ENCODE peak calls at places on chromosomes 1 and 21, in five cellular contexts. M is lung, H is WTC11, L is LHCN-M2, E is lower leg skin. A is an unnamed sample.

GRCh38 chr1:209010831-209011230 is 572.7 kb upstream of the CAMK1G start:
- DNase-seq in M (no peak), H (no peak), L (no peak), E (no peak), A (no peak)

GRCh38 chr1:74681449-74681848 is 7.9 kb upstream of the ERICH3 start:
- DNase-seq in E (no peak), M (no peak), L (no peak), H (no peak), A (no peak)

GRCh38 chr21:46183910-46184624 is at the start of gene SPATC1L:
- DNase-seq in M (peak; percentile 76), E (no peak), L (peak; percentile 67), H (peak; percentile 69), A (peak; percentile 76)

GRCh38 chr1:243393093-243393492 is 137.3 kb downstream of the SDCCAG8 start:
- DNase-seq in E (no peak), H (no peak), M (no peak), L (peak; percentile 3), A (no peak)

GRCh38 chr1:103616362-103616761 is 865 bp upstream of the AMY2A start:
- DNase-seq in E (no peak), M (no peak), L (no peak), H (no peak), A (no peak)

GRCh38 chr1:70990460-70991253 is 57.0 kb downstream of the PTGER3 start:
- DNase-seq in M (no peak), E (no peak), H (no peak), L (no peak), A (no peak)

GRCh38 chr1:157770442-157771043 is 6.4 kb downstream of the FCRL2 start:
- DNase-seq in H (peak; percentile 53), M (no peak), E (no peak), L (no peak), A (no peak)

GRCh38 chr1:205250699-205251098 is 23.0 kb downstream of the TMCC2 start:
- DNase-seq in H (no peak), L (no peak), M (no peak), E (no peak), A (no peak)

GRCh38 chr1:223831755-223832636 is 13.8 kb downstream of the TP53BP2 start:
- DNase-seq in M (no peak), H (no peak), L (peak; percentile 66), E (no peak), A (no peak)

GRCh38 chr21:17901458-17902092 is 82.4 kb upstream of the C21orf91 start:
- DNase-seq in L (no peak), M (no peak), H (no peak), E (no peak), A (no peak)

GRCh38 chr1:57857809-57858208 is 433.9 kb upstream of the DAB1 start:
- DNase-seq in M (no peak), H (no peak), E (no peak), L (no peak), A (no peak)

GRCh38 chr1:94418664-94419655 is 771 bp downstream of the ABCD3 start:
- DNase-seq in H (peak; percentile 17), M (peak; percentile 70), L (peak; percentile 37), E (peak; percentile 62), A (peak; percentile 58)

GRCh38 chr1:10646347-10646861 is 150.0 kb downstream of the CASZ1 start:
- DNase-seq in H (no peak), E (peak; percentile 48), M (no peak), L (peak; percentile 50), A (no peak)

GRCh38 chr1:202811296-202812175 is 782 bp downstream of the PCAT6 start:
- DNase-seq in E (no peak), M (no peak), H (peak; percentile 40), L (no peak), A (no peak)

GRCh38 chr1:230855886-230856285 is 12.4 kb downstream of the C1orf198 start:
- DNase-seq in H (no peak), M (no peak), L (no peak), E (no peak), A (no peak)

GRCh38 chr1:35559317-35559944 is 1.8 kb downstream of the NCDN start:
- DNase-seq in H (no peak), L (no peak), E (no peak), M (no peak), A (no peak)

GRCh38 chr1:185483647-185484450 is 166.8 kb upstream of the IVNS1ABP start:
- DNase-seq in E (peak; percentile 74), M (no peak), L (peak; percentile 99), H (no peak), A (no peak)

GRCh38 chr1:174445817-174446216 is 1.9 kb upstream of the GPR52 start:
- DNase-seq in H (peak; percentile 29), M (no peak), E (no peak), L (no peak), A (no peak)

GRCh38 chr1:245434285-245434684 is 279.5 kb downstream of the KIF26B start:
- DNase-seq in L (no peak), M (no peak), E (no peak), H (no peak), A (no peak)

GRCh38 chr1:206679738-206680211 is 4.9 kb upstream of the MAPKAPK2 start:
- DNase-seq in M (no peak), H (no peak), E (no peak), L (no peak), A (no peak)

GRCh38 chr21:28714795-28715464 is 277.7 kb downstream of the LTN1 start:
- DNase-seq in M (no peak), L (peak; percentile 91), E (no peak), H (no peak), A (no peak)

GRCh38 chr1:235199441-235199840 is 38.4 kb upstream of the RBM34 start:
- DNase-seq in L (peak; percentile 51), E (no peak), M (no peak), H (peak; percentile 20), A (no peak)

GRCh38 chr1:166167395-166167922 is 658 bp upstream of the FAM78B start:
- DNase-seq in H (no peak), L (no peak), E (no peak), M (no peak), A (no peak)

GRCh38 chr1:176656257-176656995 is 193.5 kb downstream of the PAPPA2 start:
- DNase-seq in E (peak; percentile 23), H (no peak), M (no peak), L (peak; percentile 3), A (no peak)

GRCh38 chr1:220874201-220874655 is 5.0 kb upstream of the HLX start:
- DNase-seq in L (peak; percentile 63), H (peak; percentile 65), M (no peak), E (no peak), A (no peak)

A was measured in breast epithelium.